ENCODE peak calls at places on chromosome 18, in six cellular contexts. L is lung, F is A549, V is tibial artery, Y is HCT116, B is adrenal gland. K is an unnamed sample.

GRCh38 chr18:58805482-58806187 is 59.0 kb upstream of the ZNF532 start:
- DNase-seq in L (no peak), F (no peak), V (no peak), Y (no peak), B (no peak), K (no peak)

GRCh38 chr18:47944972-47945843 is 14.7 kb upstream of the SMAD2 start:
- DNase-seq in L (no peak), F (peak; percentile 32), V (no peak), Y (no peak), B (no peak), K (no peak)

GRCh38 chr18:76814256-76814655 is 8.1 kb upstream of the ZNF236 start:
- DNase-seq in L (no peak), F (no peak), V (no peak), Y (no peak), B (no peak), K (no peak)

GRCh38 chr18:58180738-58181353 is 136.8 kb downstream of the NEDD4L start:
- DNase-seq in L (no peak), F (peak; percentile 41), V (peak; percentile 34), Y (no peak), B (peak; percentile 60), K (no peak)

GRCh38 chr18:31741096-31741735 is 19.5 kb downstream of the SLC25A52 start:
- DNase-seq in L (peak; percentile 46), F (peak; percentile 27), V (peak; percentile 65), Y (peak; percentile 22), B (peak; percentile 57), K (no peak)

GRCh38 chr18:41504316-41504715 is 450.7 kb upstream of the PIK3C3 start:
- DNase-seq in L (no peak), F (no peak), V (no peak), Y (no peak), B (no peak), K (no peak)

GRCh38 chr18:27377251-27377650 is 192.1 kb upstream of the CHST9 start:
- DNase-seq in L (no peak), F (no peak), V (no peak), Y (no peak), B (no peak), K (no peak)

GRCh38 chr18:76412818-76413565 is 82.0 kb downstream of the ZNF516 start:
- DNase-seq in L (no peak), F (no peak), V (no peak), Y (no peak), B (peak; percentile 16), K (no peak)

GRCh38 chr18:69752737-69753380 is 194.8 kb downstream of the CD226 start:
- DNase-seq in L (no peak), F (peak; percentile 17), V (no peak), Y (no peak), B (no peak), K (no peak)

GRCh38 chr18:6741290-6741689 is 11.8 kb downstream of the ARHGAP28 start:
- DNase-seq in L (no peak), F (peak; percentile 18), V (peak; percentile 28), Y (no peak), B (peak; percentile 50), K (no peak)

GRCh38 chr18:57930476-57930875 is 113.5 kb upstream of the NEDD4L start:
- DNase-seq in L (no peak), F (no peak), V (no peak), Y (no peak), B (no peak), K (no peak)

GRCh38 chr18:76445741-76446232 is 49.3 kb downstream of the ZNF516 start:
- DNase-seq in L (no peak), F (no peak), V (no peak), Y (no peak), B (no peak), K (no peak)

GRCh38 chr18:49072940-49073339 is 122.2 kb upstream of the SMAD7 start:
- DNase-seq in L (no peak), F (no peak), V (no peak), Y (no peak), B (no peak), K (no peak)

GRCh38 chr18:50694147-50694546 is 125.7 kb downstream of the MRO start:
- DNase-seq in L (no peak), F (no peak), V (no peak), Y (no peak), B (no peak), K (no peak)

GRCh38 chr18:79528296-79528695 is 132.6 kb downstream of the NFATC1 start:
- DNase-seq in L (no peak), F (no peak), V (peak; percentile 16), Y (no peak), B (no peak), K (no peak)

GRCh38 chr18:46408334-46408987 is 248.6 kb downstream of the LOXHD1 start:
- DNase-seq in L (no peak), F (peak; percentile 20), V (no peak), Y (no peak), B (no peak), K (no peak)

GRCh38 chr18:46283268-46283667 is 179.1 kb downstream of the HAUS1 start:
- DNase-seq in L (no peak), F (no peak), V (no peak), Y (no peak), B (no peak), K (no peak)

GRCh38 chr18:28778706-28779105 is 601.8 kb upstream of the CDH2 start:
- DNase-seq in L (no peak), F (no peak), V (no peak), Y (no peak), B (no peak), K (no peak)

GRCh38 chr18:49544362-49544761 is 17.5 kb upstream of the LIPG start:
- DNase-seq in L (no peak), F (no peak), V (no peak), Y (no peak), B (no peak), K (no peak)

DNA sequence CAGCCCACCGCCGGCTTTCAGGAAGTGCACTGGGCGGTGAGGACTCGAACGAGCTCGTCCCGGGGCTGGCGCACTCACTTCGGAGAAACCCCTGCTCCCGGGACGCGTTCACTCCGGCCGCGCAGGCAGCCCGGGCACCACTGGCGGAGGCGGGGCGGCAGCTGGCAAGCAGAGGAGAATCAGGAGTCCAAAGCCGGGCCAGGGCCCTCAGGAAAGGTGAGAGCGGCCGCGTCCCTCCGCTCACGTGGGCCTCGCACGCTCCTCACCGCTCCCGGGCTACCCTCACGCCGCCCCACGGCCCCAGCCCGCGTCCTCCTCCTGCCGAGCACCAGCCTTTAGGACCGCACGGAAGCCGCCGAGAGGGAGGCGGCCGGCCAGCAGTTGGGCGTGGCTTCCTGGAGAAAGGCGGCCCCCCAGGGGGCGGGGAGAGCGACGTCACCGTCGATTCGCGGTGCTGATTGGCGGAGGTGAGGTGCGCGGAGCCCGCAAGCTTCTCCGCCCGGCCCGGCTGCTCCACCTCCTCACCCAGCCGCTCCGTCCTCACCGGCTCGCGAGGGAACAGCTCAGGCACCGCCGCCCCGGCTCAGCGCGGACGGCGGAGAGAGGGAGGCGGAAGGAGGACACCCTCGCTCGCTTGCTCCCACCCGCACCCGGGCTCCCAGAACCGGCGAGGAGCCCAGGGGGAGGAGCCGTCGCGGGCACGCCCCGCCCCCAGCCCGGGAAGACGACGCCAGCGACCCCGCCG is at the start of gene ZCCHC2:
- DNase-seq in L (peak; percentile 98), F (peak; percentile 96), V (peak; percentile 96), Y (peak; percentile 94), B (peak; percentile 99), K (peak; percentile 99)
- H3K4me3 ChIP-seq in L (peak within 1 kb of the TSS; percentile 89), F (peak within 1 kb of the TSS; percentile 92), V (peak within 1 kb of the TSS; percentile 98), Y (peak within 1 kb of the TSS; percentile 76), B (peak within 1 kb of the TSS; percentile 97), K (peak within 1 kb of the TSS; percentile 86)

DNA sequence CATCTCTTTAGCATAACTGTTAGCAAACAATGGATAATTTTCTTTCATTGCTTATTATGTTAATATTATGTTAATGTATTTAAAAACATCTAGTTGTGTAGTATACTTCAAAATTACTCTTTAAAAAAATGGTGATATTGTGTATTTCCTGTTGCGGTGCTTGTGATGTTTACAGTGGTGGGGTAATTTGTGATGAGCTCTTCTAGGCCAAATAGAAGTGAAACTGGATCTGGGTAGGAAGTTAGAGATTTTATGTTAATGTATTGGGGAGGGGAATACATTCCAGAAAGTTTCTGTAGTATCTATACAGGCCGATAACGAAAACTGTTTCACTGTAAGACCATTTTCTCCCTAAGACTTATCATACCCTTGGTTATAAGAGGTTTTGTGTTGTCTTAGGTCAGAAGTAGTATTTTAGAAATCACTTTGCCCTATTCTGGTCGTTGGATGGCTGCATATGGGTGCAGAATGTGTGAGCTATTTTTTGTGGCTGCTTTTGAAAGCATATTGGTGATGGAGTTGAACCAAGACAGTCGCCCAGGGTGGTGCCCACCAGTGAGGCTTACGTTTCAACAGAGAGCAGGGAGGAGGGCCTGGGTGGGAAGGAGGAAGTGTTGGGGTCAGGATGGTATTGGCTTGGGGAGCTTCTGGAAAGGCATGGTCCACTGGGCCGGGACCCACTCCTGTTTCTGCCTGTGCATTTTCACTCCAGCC is 5.8 kb downstream of the TSHZ1 start:
- DNase-seq in L (no peak), F (no peak), V (no peak), Y (no peak), B (no peak), K (no peak)
- H3K4me1 ChIP-seq in L (peaks cover 10% of the 10 kb centered on the region), F (peaks cover 3% of the 10 kb centered on the region), V (no peaks in the 10 kb centered on the region), Y (peaks cover 21% of the 10 kb centered on the region), B (peaks cover 15% of the 10 kb centered on the region), K (peaks cover 67% of the 10 kb centered on the region)

DNA sequence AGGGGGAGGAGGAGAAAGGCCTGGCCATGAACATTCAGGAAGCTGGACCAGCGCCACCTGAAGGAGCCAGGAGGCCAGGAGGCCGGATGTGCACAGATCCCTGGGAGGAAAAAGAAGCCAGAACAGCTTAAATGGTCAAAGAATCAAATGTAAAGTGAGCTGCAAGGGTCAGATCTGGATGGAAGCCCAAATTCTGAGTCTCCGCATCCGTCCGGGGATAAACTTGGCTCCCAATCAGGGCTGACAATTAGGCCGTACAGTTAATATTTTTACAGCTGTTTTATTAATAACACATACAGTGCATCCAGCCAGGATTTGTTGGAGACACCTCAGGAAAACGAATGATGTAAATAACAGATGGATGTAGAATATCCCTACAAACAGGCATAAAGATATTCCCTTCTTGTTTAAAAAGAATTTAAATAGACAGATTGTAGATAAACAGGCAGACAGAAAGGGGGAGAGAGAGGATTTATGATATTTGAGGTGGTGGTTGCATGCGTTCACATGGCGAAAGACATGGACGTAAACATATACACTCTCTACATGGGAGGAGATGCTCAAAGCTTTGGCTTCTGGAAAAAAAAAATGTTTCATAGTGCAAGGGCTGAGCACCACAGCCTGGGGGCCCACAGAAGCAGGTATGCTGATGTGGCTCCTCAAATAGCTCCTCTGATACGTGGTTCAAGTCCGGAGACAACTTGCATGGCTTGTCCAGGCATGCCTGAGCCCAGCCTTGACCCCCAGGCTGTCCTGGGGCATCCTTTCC is 495.3 kb upstream of the TCF4 start:
- DNase-seq in L (no peak), F (no peak), V (no peak), Y (no peak), B (peak; percentile 22), K (peak; percentile 14)
- TF ChIP-seq CTCF in L (no peak), F (no peak), V (no peak), Y (no peak), B (no peak), K (no peak)

GRCh38 chr18:74147491-74147778 is 199 bp downstream of the FBXO15 start:
- DNase-seq in L (no peak), F (no peak), V (no peak), Y (no peak), B (no peak), K (no peak)

GRCh38 chr18:74147779-74148542 is at the start of the genes FBXO15 and TIMM21:
- DNase-seq in L (peak; percentile 96), F (peak; percentile 94), V (peak; percentile 97), Y (peak; percentile 90), B (peak; percentile 97), K (peak; percentile 97)

GRCh38 chr18:74148543-74149070 is 284 bp downstream of the TIMM21 start:
- DNase-seq in L (no peak), F (no peak), V (no peak), Y (no peak), B (no peak), K (no peak)

GRCh38 chr18:74142251-74142650 is 5.4 kb downstream of the FBXO15 start:
- DNase-seq in L (no peak), F (no peak), V (no peak), Y (no peak), B (no peak), K (no peak)

GRCh38 chr18:74146756-74147155 is 878 bp downstream of the FBXO15 start:
- DNase-seq in L (no peak), F (no peak), V (no peak), Y (no peak), B (no peak), K (no peak)
- H3K4me3 ChIP-seq in L (no peak overlapping the region), F (peak overlapping the region; percentile 68), V (peak overlapping the region; percentile 72), Y (peak overlapping the region; percentile 85), B (peak overlapping the region; percentile 68), K (no peak overlapping the region)

K was measured in mucosa of descending colon.